ENCODE peak calls at places on chromosomes 2 and 18, in five cellular contexts. F, M, A, G and V are unnamed samples.

GRCh38 chr2:128438586-128438985 is 119.9 kb upstream of the HS6ST1 start:
- DNase-seq in F (no peak), M (no peak), A (no peak), G (no peak), V (no peak)

GRCh38 chr2:144471316-144472045 is 48.4 kb downstream of the ZEB2 start:
- DNase-seq in F (no peak), M (no peak), A (no peak), G (no peak), V (no peak)

GRCh38 chr2:151922845-151923666 is 94.8 kb upstream of the ARL5A start:
- DNase-seq in F (no peak), M (no peak), A (peak; percentile 88), G (no peak), V (no peak)

GRCh38 chr2:129275706-129276105 is 703.8 kb upstream of the RAB6C start:
- DNase-seq in F (no peak), M (no peak), A (no peak), G (no peak), V (no peak)

GRCh38 chr2:149330127-149331022 is at the start of gene LYPD6:
- DNase-seq in F (peak; percentile 93), M (no peak), A (peak; percentile 30), G (peak; percentile 64), V (no peak)

GRCh38 chr2:62267687-62268086 is 71.8 kb downstream of the B3GNT2 start:
- DNase-seq in F (no peak), M (no peak), A (no peak), G (no peak), V (no peak)

GRCh38 chr2:7118606-7119503 is 201.6 kb downstream of the RNF144A start:
- DNase-seq in F (no peak), M (no peak), A (no peak), G (peak; percentile 32), V (no peak)

GRCh38 chr18:22667616-22668422 is 250.1 kb upstream of the CTAGE1 start:
- DNase-seq in F (no peak), M (peak; percentile 83), A (no peak), G (peak; percentile 96), V (no peak)

GRCh38 chr2:60794271-60794863 is 38.3 kb downstream of the PAPOLG start:
- DNase-seq in F (no peak), M (no peak), A (no peak), G (peak; percentile 29), V (no peak)

GRCh38 chr2:69032336-69032735 is 19.4 kb downstream of the ANTXR1 start:
- DNase-seq in F (no peak), M (no peak), A (no peak), G (no peak), V (no peak)

GRCh38 chr2:98294711-98295110 is 51.5 kb upstream of the CNGA3 start:
- DNase-seq in F (no peak), M (no peak), A (no peak), G (no peak), V (no peak)